ENCODE peak calls at places on chromosomes 12 and 14, in ten cellular contexts. F is effector memory CD4-positive, alpha-beta T cell; X is HepG2; O is Peyer's patch; N is body of pancreas; Z is heart left ventricle; P is sigmoid colon; Q is fibroblast of lung; C is CD8-positive, alpha-beta memory T cell; B is HCT116. T is an unnamed sample.
A peak's percentile ranks its signal among the peaks of the same experiment; 100 is the strongest.

GRCh38 chr12:12999276-12999958 is 648 bp downstream of the HEBP1 start:
- DNase-seq in F (no peak), X (peak; percentile 36), O (peak; percentile 75), N (peak; percentile 30), Z (no peak), P (no peak), Q (peak; percentile 23), C (no peak), B (no peak), T (no peak)

GRCh38 chr14:56064513-56064912 is 53.7 kb upstream of the PELI2 start:
- DNase-seq in F (no peak), X (no peak), O (no peak), N (no peak), Z (no peak), P (no peak), Q (no peak), C (no peak), B (no peak), T (no peak)

GRCh38 chr12:43069768-43070221 is 480.2 kb upstream of the PRICKLE1 start:
- DNase-seq in F (no peak), X (no peak), O (no peak), N (peak; percentile 47), Z (peak; percentile 34), P (peak; percentile 65), Q (peak; percentile 92), C (no peak), B (no peak), T (peak; percentile 54)

GRCh38 chr14:89325959-89326358 is 91.1 kb downstream of the FOXN3 start:
- DNase-seq in F (no peak), X (peak; percentile 24), O (no peak), N (no peak), Z (no peak), P (no peak), Q (no peak), C (no peak), B (no peak), T (no peak)

GRCh38 chr12:94059394-94060368 is 88.7 kb upstream of the PLXNC1 start:
- DNase-seq in F (no peak), X (peak; percentile 17), O (no peak), N (no peak), Z (no peak), P (no peak), Q (no peak), C (no peak), B (no peak), T (no peak)

GRCh38 chr14:77580964-77581505 is 35.4 kb downstream of the SPTLC2 start:
- DNase-seq in F (no peak), X (no peak), O (no peak), N (no peak), Z (no peak), P (no peak), Q (peak; percentile 76), C (no peak), B (no peak), T (no peak)

GRCh38 chr14:54189358-54190354 is 207.2 kb upstream of the CDKN3 start:
- DNase-seq in F (no peak), X (no peak), O (no peak), N (no peak), Z (no peak), P (no peak), Q (peak; percentile 89), C (no peak), B (peak; percentile 59), T (no peak)

GRCh38 chr12:55742719-55743130 is at the start of gene GDF11:
- DNase-seq in F (peak; percentile 66), X (peak; percentile 39), O (peak; percentile 91), N (peak; percentile 74), Z (peak; percentile 87), P (peak; percentile 94), Q (peak; percentile 76), C (peak; percentile 68), B (no peak), T (peak; percentile 87)

GRCh38 chr12:65603428-65604351 is 220.6 kb upstream of the HMGA2 start:
- DNase-seq in F (no peak), X (no peak), O (peak; percentile 50), N (peak; percentile 19), Z (peak; percentile 37), P (peak; percentile 62), Q (peak; percentile 98), C (no peak), B (peak; percentile 75), T (no peak)

GRCh38 chr12:111192657-111193056 is 176.2 kb downstream of the PHETA1 start:
- DNase-seq in F (no peak), X (no peak), O (no peak), N (no peak), Z (no peak), P (no peak), Q (no peak), C (no peak), B (no peak), T (no peak)

GRCh38 chr14:75280448-75280830 is 1.8 kb downstream of the FOS start:
- DNase-seq in F (no peak), X (no peak), O (no peak), N (peak; percentile 31), Z (no peak), P (peak; percentile 64), Q (no peak), C (no peak), B (no peak), T (no peak)

GRCh38 chr12:51832708-51833107 is 15.8 kb downstream of the FIGNL2 start:
- DNase-seq in F (no peak), X (no peak), O (no peak), N (no peak), Z (no peak), P (no peak), Q (no peak), C (no peak), B (no peak), T (no peak)

GRCh38 chr12:53703746-53704145 is 23.5 kb downstream of the CALCOCO1 start:
- DNase-seq in F (no peak), X (no peak), O (no peak), N (no peak), Z (no peak), P (no peak), Q (peak; percentile 78), C (no peak), B (no peak), T (no peak)

GRCh38 chr14:93957751-93958566 is 18.4 kb downstream of the ASB2 start:
- DNase-seq in F (no peak), X (no peak), O (no peak), N (no peak), Z (peak; percentile 16), P (no peak), Q (no peak), C (no peak), B (no peak), T (no peak)

GRCh38 chr12:126346087-126346486 is 1280.9 kb downstream of the AACS start:
- DNase-seq in F (no peak), X (no peak), O (no peak), N (no peak), Z (no peak), P (no peak), Q (no peak), C (no peak), B (no peak), T (no peak)

DNA sequence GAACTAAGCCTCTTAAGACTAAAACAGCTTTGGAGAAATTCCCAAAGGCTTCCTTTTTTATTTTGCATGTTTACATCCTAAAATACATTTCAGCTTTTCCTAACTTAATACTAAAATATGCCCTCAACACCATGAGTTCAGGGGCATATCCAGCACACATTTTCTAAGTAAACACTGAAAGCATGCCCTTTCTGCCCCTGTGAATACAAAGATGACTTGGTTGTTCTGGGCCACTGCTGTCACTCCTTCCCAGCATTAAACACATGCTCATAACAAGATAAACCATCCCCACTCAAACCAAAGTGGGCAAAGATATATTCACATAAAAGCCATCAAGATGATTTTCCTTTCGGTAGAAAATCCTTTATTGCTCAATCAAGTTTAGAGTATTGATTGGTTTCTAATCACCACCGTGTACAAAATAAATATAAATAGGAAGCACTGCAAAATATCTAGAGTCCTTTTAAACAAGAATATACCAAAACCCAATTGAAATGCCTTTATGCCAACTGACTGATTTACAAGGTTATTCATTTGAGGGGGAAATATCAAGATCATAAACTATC is 1.9 kb downstream of the CCNB1IP1 start:
- DNase-seq in F (no peak), X (peak; percentile 23), O (no peak), N (no peak), Z (no peak), P (no peak), Q (no peak), C (no peak), B (no peak), T (no peak)
- H3K4me3 ChIP-seq in F (no peak overlapping the region), X (peak overlapping the region; percentile 51), O (no peak overlapping the region), N (no peak overlapping the region), Z (peak overlapping the region; percentile 52), P (no peak overlapping the region), Q (no peak overlapping the region), C (no peak overlapping the region), B (no peak overlapping the region), T (peak overlapping the region; percentile 26)

GRCh38 chr14:103818870-103819269 is 28.5 kb downstream of the PPP1R13B start:
- DNase-seq in F (no peak), X (no peak), O (no peak), N (no peak), Z (no peak), P (no peak), Q (no peak), C (no peak), B (no peak), T (no peak)
- H3K27ac ChIP-seq in F (no peak overlapping the region), X (no peak overlapping the region), O (no peak overlapping the region), N (peak overlapping the region; percentile 61), Z (peak overlapping the region; percentile 80), P (no peak overlapping the region), Q (no peak overlapping the region), C (no peak overlapping the region), B (no peak overlapping the region), T (no peak overlapping the region)

GRCh38 chr12:104354167-104354867 is 50.8 kb downstream of the EID3 start:
- DNase-seq in F (no peak), X (no peak), O (peak; percentile 13), N (no peak), Z (no peak), P (no peak), Q (no peak), C (no peak), B (no peak), T (no peak)
- H3K4me1 ChIP-seq in F (no peaks in the 10 kb centered on the region), X (peaks cover 6% of the 10 kb centered on the region), O (no peaks in the 10 kb centered on the region), N (no peaks in the 10 kb centered on the region), Z (no peaks in the 10 kb centered on the region), P (peaks cover 9% of the 10 kb centered on the region), Q (no peaks in the 10 kb centered on the region), C (no peaks in the 10 kb centered on the region), B (no peaks in the 10 kb centered on the region), T (peaks cover 7% of the 10 kb centered on the region)

DNA sequence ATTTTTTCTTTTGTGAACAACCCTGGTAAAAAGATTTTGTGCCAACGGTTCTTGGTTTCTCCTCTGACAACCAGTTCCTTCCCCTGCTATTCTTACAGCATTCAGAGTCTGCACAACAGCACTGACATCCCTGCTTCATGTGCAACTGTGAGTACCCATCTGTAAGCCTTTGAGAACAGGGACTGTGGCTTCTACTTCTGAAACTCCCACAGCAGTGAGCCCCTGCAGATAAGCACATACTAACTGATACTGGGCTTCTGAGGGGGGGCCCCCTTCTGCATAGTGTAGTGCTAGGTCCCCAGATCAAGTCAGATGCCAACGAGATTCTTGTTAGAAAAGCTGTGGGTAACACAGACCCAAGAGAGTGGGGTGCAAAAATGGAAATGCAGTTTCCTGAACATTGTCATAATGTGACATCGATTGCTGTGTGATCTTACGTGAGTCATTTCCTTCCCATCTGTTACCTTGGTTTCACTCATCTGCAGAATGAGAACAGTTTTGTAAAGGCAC is 11.1 kb upstream of the NINJ2 start:
- DNase-seq in F (peak; percentile 58), X (no peak), O (peak; percentile 61), N (no peak), Z (no peak), P (no peak), Q (no peak), C (peak; percentile 64), B (no peak), T (no peak)
- H3K4me3 ChIP-seq in F (peak overlapping the region; percentile 24), X (no peak overlapping the region), O (no peak overlapping the region), N (no peak overlapping the region), Z (no peak overlapping the region), P (no peak overlapping the region), Q (no peak overlapping the region), C (peak overlapping the region; percentile 43), B (no peak overlapping the region), T (no peak overlapping the region)